ENCODE peak calls at places on chromosomes 11 and 22, in five cellular contexts. N, O, Z, E and X are unnamed samples.

GRCh38 chr11:11370263-11371060 is 17.4 kb upstream of the CSNK2A3 start:
- DNase-seq in N (no peak), O (no peak), Z (no peak), E (no peak), X (no peak)

GRCh38 chr22:25488244-25489020 is 76.0 kb upstream of the GRK3 start:
- DNase-seq in N (peak), O (no peak), Z (peak), E (peak), X (no peak)

GRCh38 chr11:1206391-1207271 is 16.2 kb upstream of the MUC5B start:
- DNase-seq in N (no peak), O (no peak), Z (no peak), E (no peak), X (peak)

GRCh38 chr22:36671398-36671797 is 32.2 kb downstream of the CACNG2 start:
- DNase-seq in N (no peak), O (no peak), Z (no peak), E (no peak), X (no peak)

GRCh38 chr11:27459191-27459590 is 13.4 kb downstream of the LGR4 start:
- DNase-seq in N (no peak), O (no peak), Z (no peak), E (no peak), X (no peak)

GRCh38 chr11:130865772-130866114 is 50.5 kb downstream of the SNX19 start:
- DNase-seq in N (no peak), O (no peak), Z (no peak), E (no peak), X (no peak)

GRCh38 chr11:66328307-66329144 is 7.7 kb downstream of the RIN1 start:
- DNase-seq in N (peak), O (peak), Z (peak), E (peak), X (peak)

GRCh38 chr22:43707650-43708049 is 104.5 kb downstream of the EFCAB6 start:
- DNase-seq in N (no peak), O (no peak), Z (peak), E (no peak), X (no peak)

GRCh38 chr11:10864688-10865087 is 6.8 kb upstream of the ZBED5 start:
- DNase-seq in N (no peak), O (no peak), Z (no peak), E (no peak), X (no peak)

GRCh38 chr11:7527029-7527428 is 13.2 kb downstream of the PPFIBP2 start:
- DNase-seq in N (no peak), O (no peak), Z (no peak), E (no peak), X (no peak)

GRCh38 chr11:46895821-46896220 is 22.5 kb downstream of the LRP4 start:
- DNase-seq in N (peak), O (no peak), Z (no peak), E (peak), X (peak)

GRCh38 chr22:44638966-44639739 is 62.9 kb upstream of the PRR5 start:
- DNase-seq in N (no peak), O (no peak), Z (no peak), E (no peak), X (no peak)

GRCh38 chr11:67406969-67407699 is 3.3 kb downstream of the TBC1D10C start:
- DNase-seq in N (no peak), O (no peak), Z (no peak), E (no peak), X (peak)

GRCh38 chr11:18720811-18721575 is 5.0 kb downstream of the IGSF22 start:
- DNase-seq in N (peak), O (no peak), Z (peak), E (peak), X (peak)

GRCh38 chr11:32331792-32332191 is 103.5 kb downstream of the WT1 start:
- DNase-seq in N (no peak), O (no peak), Z (no peak), E (no peak), X (no peak)

GRCh38 chr11:67022341-67022933 is 497 bp upstream of the SYT12 start:
- DNase-seq in N (peak), O (no peak), Z (peak), E (peak), X (peak)

GRCh38 chr22:30365891-30366290 is 9.1 kb downstream of the CCDC157 start:
- DNase-seq in N (no peak), O (no peak), Z (no peak), E (no peak), X (peak)

GRCh38 chr11:36150986-36151385 is 138.2 kb downstream of the COMMD9 start:
- DNase-seq in N (no peak), O (no peak), Z (no peak), E (no peak), X (no peak)

GRCh38 chr11:10938231-10938630 is 80.4 kb upstream of the ZBED5 start:
- DNase-seq in N (no peak), O (no peak), Z (no peak), E (no peak), X (no peak)

GRCh38 chr11:2199466-2200341 is 28.1 kb upstream of the TH start:
- DNase-seq in N (no peak), O (no peak), Z (no peak), E (no peak), X (no peak)

GRCh38 chr22:35491908-35492380 is 48.7 kb upstream of the RASD2 start:
- DNase-seq in N (no peak), O (no peak), Z (peak), E (no peak), X (no peak)

GRCh38 chr11:36818410-36818809 is 220.4 kb upstream of the RAG2 start:
- DNase-seq in N (no peak), O (no peak), Z (peak), E (no peak), X (no peak)

GRCh38 chr11:33664166-33664565 is 36.5 kb downstream of the C11orf91 start:
- DNase-seq in N (no peak), O (no peak), Z (no peak), E (no peak), X (no peak)

GRCh38 chr11:45090607-45091006 is 55.8 kb upstream of the PRDM11 start:
- DNase-seq in N (no peak), O (no peak), Z (no peak), E (no peak), X (no peak)

GRCh38 chr11:27215471-27216267 is 147.3 kb downstream of the CCDC34 start:
- DNase-seq in N (no peak), O (no peak), Z (no peak), E (peak), X (no peak)

GRCh38 chr11:92500463-92500862 is 275.8 kb downstream of the FAT3 start:
- DNase-seq in N (no peak), O (no peak), Z (no peak), E (no peak), X (no peak)

GRCh38 chr22:26798433-26799065 is 141.2 kb downstream of the MIAT start:
- DNase-seq in N (peak), O (no peak), Z (no peak), E (no peak), X (peak)

GRCh38 chr11:119641991-119642745 is 86.8 kb downstream of the NECTIN1 start:
- DNase-seq in N (no peak), O (no peak), Z (peak), E (no peak), X (no peak)

GRCh38 chr22:43972931-43973330 is 17.7 kb downstream of the SAMM50 start:
- DNase-seq in N (no peak), O (no peak), Z (no peak), E (no peak), X (no peak)

GRCh38 chr11:124946735-124947141 is 7.3 kb upstream of the CCDC15 start:
- DNase-seq in N (no peak), O (no peak), Z (no peak), E (no peak), X (no peak)

GRCh38 chr11:87036756-87037449 is 831 bp upstream of the TMEM135 start:
- DNase-seq in N (no peak), O (no peak), Z (no peak), E (no peak), X (peak)

GRCh38 chr11:63445720-63446119 is 45.2 kb downstream of the PLAAT5 start:
- DNase-seq in N (no peak), O (no peak), Z (no peak), E (no peak), X (no peak)

GRCh38 chr11:116962108-116962507 is 124.7 kb upstream of the APOA1 start:
- DNase-seq in N (no peak), O (no peak), Z (no peak), E (no peak), X (no peak)

GRCh38 chr22:31290494-31291402 is 1.5 kb downstream of the PIK3IP1 start:
- DNase-seq in N (peak), O (peak), Z (peak), E (peak), X (peak)

GRCh38 chr11:111882202-111882601 is 2.9 kb downstream of the CFAP68 start:
- DNase-seq in N (no peak), O (no peak), Z (no peak), E (no peak), X (no peak)

GRCh38 chr11:92511522-92512203 is 287.0 kb downstream of the FAT3 start:
- DNase-seq in N (no peak), O (no peak), Z (no peak), E (no peak), X (no peak)

GRCh38 chr11:69487391-69487790 is 5.9 kb downstream of the LINC01488 start:
- DNase-seq in N (no peak), O (no peak), Z (no peak), E (no peak), X (no peak)

GRCh38 chr11:118657709-118658108 is 21.7 kb downstream of the TREH start:
- DNase-seq in N (no peak), O (no peak), Z (no peak), E (no peak), X (no peak)

GRCh38 chr22:30195245-30196140 is 51.1 kb downstream of the LIF start:
- DNase-seq in N (no peak), O (no peak), Z (no peak), E (no peak), X (no peak)

GRCh38 chr11:126917531-126918204 is 82.9 kb downstream of the KIRREL3 start:
- DNase-seq in N (no peak), O (no peak), Z (no peak), E (no peak), X (no peak)
- H3K4me3 ChIP-seq in N (no peak), O (no peak), Z (no peak), E (no peak), X (no peak)

GRCh38 chr11:126414615-126415014 is 59.1 kb downstream of the ST3GAL4 start:
- DNase-seq in N (no peak), O (no peak), Z (no peak), E (no peak), X (no peak)

GRCh38 chr11:126415669-126416420 is 60.4 kb downstream of the ST3GAL4 start:
- DNase-seq in N (no peak), O (no peak), Z (no peak), E (peak), X (peak)

GRCh38 chr11:126417463-126417862 is 62.0 kb downstream of the ST3GAL4 start:
- DNase-seq in N (no peak), O (no peak), Z (no peak), E (no peak), X (no peak)

GRCh38 chr11:126415128-126415527 is 59.6 kb downstream of the ST3GAL4 start:
- DNase-seq in N (no peak), O (no peak), Z (no peak), E (peak), X (no peak)

GRCh38 chr11:126416542-126417090 is 61.1 kb downstream of the ST3GAL4 start:
- DNase-seq in N (peak), O (no peak), Z (no peak), E (peak), X (peak)
- TF ChIP-seq POLR2AphosphoS5 in N (peak), O (no peak), Z (no peak), E (peak), X (peak)

DNA sequence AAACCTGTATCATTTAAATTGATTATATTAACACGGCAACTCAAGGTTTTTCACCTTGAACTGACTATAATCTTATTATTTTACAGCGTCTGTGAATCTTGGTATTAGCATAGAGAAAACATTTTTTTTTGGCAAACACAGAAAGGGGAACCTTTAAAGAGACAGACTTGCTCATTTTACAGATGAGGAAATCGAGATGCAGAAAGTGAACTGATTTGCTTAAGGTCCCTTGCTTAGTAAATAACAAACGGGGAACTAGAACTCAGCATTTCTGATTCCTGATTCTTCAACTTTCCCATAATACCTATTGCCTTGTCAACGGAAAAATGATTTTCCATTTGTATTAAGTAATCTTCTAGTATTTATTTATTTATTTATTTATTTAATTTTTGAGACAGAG is 33.2 kb upstream of the CECR2 start:
- DNase-seq in N (no peak), O (no peak), Z (no peak), E (no peak), X (no peak)
- H3K4me3 ChIP-seq in N (no peak), O (no peak), Z (no peak), E (no peak), X (no peak)

GRCh38 chr22:23306438-23306921 is 126.2 kb downstream of the BCR start:
- DNase-seq in N (no peak), O (no peak), Z (no peak), E (no peak), X (no peak)
- TF ChIP-seq POLR2AphosphoS5 in N (no peak), O (no peak), Z (no peak), E (peak), X (peak)

GRCh38 chr22:21077884-21078508 is 32.2 kb downstream of the LRRC74B start:
- DNase-seq in N (no peak), O (no peak), Z (no peak), E (no peak), X (no peak)

GRCh38 chr22:21079493-21079892 is 33.7 kb downstream of the LRRC74B start:
- DNase-seq in N (no peak), O (no peak), Z (no peak), E (no peak), X (no peak)

GRCh38 chr22:21076907-21077625 is 31.3 kb downstream of the LRRC74B start:
- DNase-seq in N (no peak), O (no peak), Z (no peak), E (no peak), X (no peak)

GRCh38 chr22:21080435-21081137 is 34.8 kb downstream of the LRRC74B start:
- DNase-seq in N (no peak), O (no peak), Z (no peak), E (no peak), X (peak)

GRCh38 chr22:21078916-21079315 is 33.2 kb downstream of the LRRC74B start:
- DNase-seq in N (no peak), O (no peak), Z (no peak), E (no peak), X (no peak)
- H3K4me3 ChIP-seq in N (no peak), O (no peak), Z (no peak), E (no peak), X (no peak)

GRCh38 chr11:78929906-78930220 is 355.2 kb upstream of the NARS2 start:
- DNase-seq in N (no peak), O (no peak), Z (no peak), E (no peak), X (no peak)

GRCh38 chr11:78932757-78933156 is 358.1 kb upstream of the NARS2 start:
- DNase-seq in N (no peak), O (no peak), Z (no peak), E (no peak), X (no peak)

GRCh38 chr11:78929092-78929905 is 354.6 kb upstream of the NARS2 start:
- DNase-seq in N (no peak), O (no peak), Z (no peak), E (no peak), X (no peak)

GRCh38 chr11:78931891-78932290 is 357.2 kb upstream of the NARS2 start:
- DNase-seq in N (no peak), O (no peak), Z (no peak), E (no peak), X (no peak)

GRCh38 chr11:78930810-78931209 is 356.1 kb upstream of the NARS2 start:
- DNase-seq in N (no peak), O (no peak), Z (no peak), E (no peak), X (no peak)
- TF ChIP-seq POLR2AphosphoS5 in N (no peak), O (no peak), Z (no peak), E (no peak), X (no peak)

GRCh38 chr22:24289781-24290181 is 19.1 kb downstream of the SPECC1L start:
- DNase-seq in N (no peak), O (no peak), Z (no peak), E (no peak), X (no peak)

GRCh38 chr22:24285245-24285644 is 14.6 kb downstream of the SPECC1L start:
- DNase-seq in N (no peak), O (no peak), Z (peak), E (no peak), X (no peak)

GRCh38 chr22:24291538-24292201 is 21.0 kb downstream of the SPECC1L start:
- DNase-seq in N (no peak), O (no peak), Z (no peak), E (no peak), X (no peak)

GRCh38 chr22:24290459-24290858 is 19.8 kb downstream of the SPECC1L start:
- DNase-seq in N (no peak), O (no peak), Z (no peak), E (no peak), X (no peak)

DNA sequence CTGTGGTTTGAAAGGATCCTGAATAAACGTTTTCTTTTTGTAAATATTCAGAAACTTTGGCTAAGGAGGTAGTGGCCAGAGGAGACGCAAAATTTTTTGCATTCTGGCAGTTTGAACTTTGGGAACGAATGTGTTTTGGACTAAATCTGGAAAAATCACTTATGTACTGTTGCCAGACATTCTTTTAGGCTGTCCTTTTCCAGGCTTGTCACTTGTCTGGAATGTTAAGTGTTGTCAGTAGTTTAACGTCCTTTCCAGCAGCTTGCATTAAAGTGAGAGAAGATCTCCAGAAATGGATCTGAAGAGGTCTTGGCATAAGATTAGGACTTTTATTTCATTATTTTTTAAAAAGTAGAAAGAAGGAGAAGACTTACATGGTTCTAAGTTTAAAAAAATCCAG is 18.5 kb downstream of the SPECC1L start:
- DNase-seq in N (no peak), O (no peak), Z (no peak), E (no peak), X (no peak)
- H3K4me3 ChIP-seq in N (no peak), O (no peak), Z (peak), E (no peak), X (no peak)

GRCh38 chr11:83069441-83070043 is 2.2 kb downstream of the RAB30 start:
- DNase-seq in N (no peak), O (no peak), Z (no peak), E (no peak), X (no peak)

GRCh38 chr11:83071641-83072591 is at the start of gene RAB30:
- DNase-seq in N (peak), O (peak), Z (peak), E (peak), X (peak)

GRCh38 chr11:83070878-83071640 is 638 bp downstream of the RAB30 start:
- DNase-seq in N (peak), O (no peak), Z (no peak), E (no peak), X (peak)

GRCh38 chr11:83068573-83068972 is 3.1 kb downstream of the RAB30 start:
- DNase-seq in N (no peak), O (no peak), Z (no peak), E (no peak), X (no peak)

DNA sequence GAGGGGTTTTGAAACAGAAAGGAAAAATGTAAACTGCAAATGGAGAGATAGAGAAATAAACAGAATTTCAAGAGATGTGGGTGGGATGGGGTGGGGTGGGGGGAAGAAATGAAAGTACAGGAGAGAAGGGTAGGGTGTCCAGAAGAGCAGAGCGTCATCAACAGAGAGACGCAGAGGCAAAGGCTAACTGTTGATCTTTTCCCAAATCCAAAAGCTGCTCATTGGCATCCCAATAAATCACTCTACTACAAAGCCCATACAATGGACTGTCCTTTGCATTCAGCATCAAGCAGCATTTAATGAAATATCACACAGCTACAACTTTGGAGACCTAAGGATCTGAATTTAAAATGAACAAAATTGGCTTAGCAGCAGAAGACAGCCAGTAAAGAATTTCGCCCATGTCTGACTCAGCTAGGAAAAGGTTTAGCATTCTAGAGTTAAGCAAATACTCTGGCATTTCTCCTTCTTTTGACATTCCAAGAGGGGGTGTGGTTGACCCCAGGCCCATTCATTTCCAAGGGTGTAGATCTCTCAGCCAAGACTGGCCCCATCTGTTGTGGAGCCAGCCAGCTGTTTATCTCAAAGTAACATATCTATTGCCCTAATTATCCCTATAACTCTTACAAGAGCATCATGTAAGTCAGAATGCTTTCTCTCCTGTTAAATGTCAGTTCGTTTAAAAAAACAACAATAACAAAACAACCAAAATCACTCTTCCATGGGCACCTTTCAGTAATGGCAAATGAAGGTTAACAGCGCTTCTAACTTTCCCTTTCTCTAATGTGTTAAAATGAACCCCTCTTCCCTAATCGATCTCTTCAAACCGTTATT is 1.4 kb downstream of the RAB30 start:
- DNase-seq in N (no peak), O (no peak), Z (no peak), E (no peak), X (no peak)
- TF ChIP-seq POLR2AphosphoS5 in N (no peak), O (no peak), Z (no peak), E (no peak), X (no peak)

GRCh38 chr22:50326225-50326958 is 420 bp downstream of the DENND6B start:
- DNase-seq in N (no peak), O (no peak), Z (no peak), E (no peak), X (no peak)

GRCh38 chr22:50326959-50327710 is at the start of gene DENND6B:
- DNase-seq in N (peak), O (peak), Z (no peak), E (peak), X (peak)

GRCh38 chr22:50325444-50326224 is 1.2 kb downstream of the DENND6B start:
- DNase-seq in N (no peak), O (no peak), Z (no peak), E (no peak), X (no peak)

GRCh38 chr22:50329236-50329635 is 2.4 kb upstream of the DENND6B start:
- DNase-seq in N (no peak), O (no peak), Z (no peak), E (no peak), X (no peak)

GRCh38 chr22:50327711-50328019 is 853 bp upstream of the DENND6B start:
- DNase-seq in N (no peak), O (no peak), Z (no peak), E (no peak), X (no peak)
- H3K4me3 ChIP-seq in N (peak), O (peak), Z (peak), E (peak), X (peak)